ENCODE peak calls at places on chromosomes 2 and 18, in six cellular contexts. A, X, V, E, M and Q are unnamed samples.

GRCh38 chr2:168974370-168974769 is 56.8 kb downstream of the ABCB11 start:
- DNase-seq in A (no peak), X (no peak), V (no peak), E (no peak), M (no peak), Q (no peak)

GRCh38 chr2:189439342-189439741 is 1.9 kb upstream of the WDR75 start:
- DNase-seq in A (peak), X (no peak), V (no peak), E (no peak), M (no peak), Q (no peak)

GRCh38 chr2:53202063-53202462 is 565.5 kb upstream of the CHAC2 start:
- DNase-seq in A (no peak), X (peak), V (peak), E (no peak), M (peak), Q (peak)

GRCh38 chr2:7627587-7627986 is 710.4 kb downstream of the RNF144A start:
- DNase-seq in A (no peak), X (peak), V (no peak), E (no peak), M (no peak), Q (no peak)

GRCh38 chr2:9462872-9463697 is 11.3 kb upstream of the IAH1 start:
- DNase-seq in A (no peak), X (no peak), V (peak), E (no peak), M (no peak), Q (no peak)

GRCh38 chr2:212416126-212416525 is 122.5 kb downstream of the ERBB4 start:
- DNase-seq in A (no peak), X (no peak), V (no peak), E (no peak), M (no peak), Q (no peak)

GRCh38 chr18:6406910-6407470 is 7.7 kb downstream of the L3MBTL4 start:
- DNase-seq in A (no peak), X (no peak), V (no peak), E (no peak), M (no peak), Q (no peak)

GRCh38 chr2:174607989-174608865 is 10.6 kb upstream of the WIPF1 start:
- DNase-seq in A (no peak), X (no peak), V (no peak), E (no peak), M (no peak), Q (no peak)

GRCh38 chr2:208222351-208222750 is 32.5 kb downstream of the IDH1 start:
- DNase-seq in A (no peak), X (peak), V (no peak), E (no peak), M (no peak), Q (no peak)

GRCh38 chr2:167144179-167144898 is 256.1 kb downstream of the XIRP2 start:
- DNase-seq in A (no peak), X (peak), V (no peak), E (no peak), M (no peak), Q (no peak)